ENCODE peak calls at places on chromosomes 6 and 20, in eight cellular contexts. Q is stomach, P is AG04450, X is IMR-90, O is RWPE1, E is left ventricle myocardium inferior, H is H9, D is HFF-Myc. A is an unnamed sample.

GRCh38 chr6:11585426-11586016 is 48.0 kb downstream of the TMEM170B start:
- DNase-seq in Q (no peak), P (peak; percentile 55), X (peak; percentile 79), O (peak; percentile 52), E (no peak), H (no peak), D (peak; percentile 27), A (peak; percentile 52)

GRCh38 chr6:5435449-5435848 is 174.1 kb downstream of the FARS2 start:
- DNase-seq in Q (no peak), P (no peak), X (peak; percentile 86), O (no peak), E (no peak), H (no peak), D (no peak), A (no peak)

GRCh38 chr6:15062311-15063252 is 183.3 kb upstream of the JARID2 start:
- DNase-seq in Q (no peak), P (peak; percentile 75), X (peak; percentile 99), O (peak; percentile 91), E (no peak), H (no peak), D (no peak), A (no peak)

GRCh38 chr6:84777888-84778287 is 13.5 kb upstream of the TBX18 start:
- DNase-seq in Q (no peak), P (no peak), X (no peak), O (no peak), E (no peak), H (no peak), D (no peak), A (no peak)

GRCh38 chr6:142715386-142715785 is 229.6 kb downstream of the HIVEP2 start:
- DNase-seq in Q (no peak), P (no peak), X (no peak), O (no peak), E (no peak), H (no peak), D (no peak), A (no peak)

GRCh38 chr6:122264557-122264956 is 134.9 kb upstream of the HSF2 start:
- DNase-seq in Q (no peak), P (no peak), X (no peak), O (no peak), E (no peak), H (no peak), D (no peak), A (no peak)

GRCh38 chr20:6663104-6663503 is 104.4 kb upstream of the BMP2 start:
- DNase-seq in Q (no peak), P (no peak), X (no peak), O (no peak), E (no peak), H (no peak), D (no peak), A (no peak)

GRCh38 chr6:6781172-6781876 is 192.8 kb downstream of the LY86 start:
- DNase-seq in Q (no peak), P (no peak), X (peak; percentile 70), O (peak; percentile 76), E (no peak), H (no peak), D (peak; percentile 37), A (no peak)

GRCh38 chr6:27617046-27617687 is 144.3 kb upstream of the ZNF184 start:
- DNase-seq in Q (no peak), P (no peak), X (no peak), O (no peak), E (no peak), H (no peak), D (no peak), A (no peak)

GRCh38 chr6:30915591-30915946 is 1.5 kb downstream of the VARS2 start:
- DNase-seq in Q (no peak), P (peak; percentile 33), X (peak; percentile 71), O (peak; percentile 75), E (no peak), H (peak; percentile 44), D (peak; percentile 56), A (peak; percentile 84)

GRCh38 chr6:45576648-45577624 is 199.2 kb upstream of the SUPT3H start:
- DNase-seq in Q (no peak), P (no peak), X (no peak), O (no peak), E (peak; percentile 72), H (no peak), D (no peak), A (no peak)

GRCh38 chr20:44066645-44067606 is 120.1 kb downstream of the JPH2 start:
- DNase-seq in Q (peak; percentile 19), P (no peak), X (no peak), O (no peak), E (no peak), H (no peak), D (no peak), A (peak; percentile 14)

GRCh38 chr6:131755597-131755996 is 44.8 kb upstream of the CTAGE9 start:
- DNase-seq in Q (no peak), P (peak; percentile 66), X (peak; percentile 98), O (no peak), E (no peak), H (no peak), D (peak; percentile 89), A (no peak)

GRCh38 chr6:85416049-85416448 is 33.8 kb upstream of the NT5E start:
- DNase-seq in Q (no peak), P (no peak), X (peak; percentile 67), O (no peak), E (no peak), H (no peak), D (no peak), A (no peak)

GRCh38 chr6:76574746-76575145 is 502.3 kb upstream of the IMPG1 start:
- DNase-seq in Q (no peak), P (no peak), X (no peak), O (no peak), E (no peak), H (no peak), D (no peak), A (no peak)

GRCh38 chr20:40948352-40949267 is 80.0 kb upstream of the TOP1 start:
- DNase-seq in Q (no peak), P (no peak), X (peak; percentile 35), O (no peak), E (no peak), H (no peak), D (no peak), A (no peak)

GRCh38 chr6:152948150-152948768 is 34.6 kb downstream of the FBXO5 start:
- DNase-seq in Q (no peak), P (peak; percentile 3), X (peak; percentile 52), O (peak; percentile 13), E (no peak), H (no peak), D (peak; percentile 22), A (peak; percentile 32)
- TF ChIP-seq CTCF in Q (no peak), P (peak; percentile 72), X (peak; percentile 70), O (peak; percentile 73), E (peak; percentile 73), H (peak; percentile 80), D (peak; percentile 43), A (peak; percentile 52)

GRCh38 chr20:45933231-45934045 is 1.0 kb upstream of the PCIF1 start:
- DNase-seq in Q (peak; percentile 64), P (no peak), X (peak; percentile 73), O (peak; percentile 94), E (peak; percentile 73), H (peak; percentile 97), D (no peak), A (peak; percentile 78)
- TF ChIP-seq CTCF in Q (no peak), P (peak; percentile 21), X (peak; percentile 28), O (peak; percentile 80), E (peak; percentile 59), H (peak; percentile 44), D (peak; percentile 23), A (peak; percentile 53)

DNA sequence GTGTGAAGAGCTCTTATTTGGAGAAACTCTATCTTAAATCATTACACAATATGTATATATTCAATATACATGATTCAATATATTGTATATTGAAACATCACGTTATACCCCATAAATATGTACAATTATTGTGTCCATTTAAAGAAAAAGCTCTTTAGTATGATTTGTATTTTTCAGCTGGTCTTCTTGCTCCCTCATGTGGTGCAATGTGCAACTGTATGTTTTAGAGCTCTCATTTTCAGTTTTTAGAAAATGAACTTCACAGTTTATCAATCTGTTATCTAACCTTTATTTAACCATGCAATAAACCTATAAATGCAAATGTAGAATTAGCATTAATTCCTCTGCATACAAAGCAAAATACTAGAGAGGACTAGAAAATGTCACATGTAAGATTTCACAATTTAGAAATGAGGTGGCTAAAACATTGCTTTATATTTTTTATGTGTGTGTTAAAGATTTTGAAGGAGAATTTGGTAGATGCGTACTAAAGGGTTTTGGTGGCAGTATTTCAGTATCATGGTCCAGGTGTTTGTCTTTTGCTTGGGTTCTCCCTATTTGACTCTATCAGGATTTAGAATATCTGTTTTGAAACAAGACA is 167.1 kb downstream of the PHF3 start:
- DNase-seq in Q (no peak), P (no peak), X (peak; percentile 53), O (no peak), E (no peak), H (no peak), D (peak; percentile 12), A (peak; percentile 23)
- TF ChIP-seq CTCF in Q (no peak), P (peak; percentile 78), X (peak; percentile 83), O (peak; percentile 80), E (peak; percentile 52), H (peak; percentile 71), D (peak; percentile 57), A (peak; percentile 61)

DNA sequence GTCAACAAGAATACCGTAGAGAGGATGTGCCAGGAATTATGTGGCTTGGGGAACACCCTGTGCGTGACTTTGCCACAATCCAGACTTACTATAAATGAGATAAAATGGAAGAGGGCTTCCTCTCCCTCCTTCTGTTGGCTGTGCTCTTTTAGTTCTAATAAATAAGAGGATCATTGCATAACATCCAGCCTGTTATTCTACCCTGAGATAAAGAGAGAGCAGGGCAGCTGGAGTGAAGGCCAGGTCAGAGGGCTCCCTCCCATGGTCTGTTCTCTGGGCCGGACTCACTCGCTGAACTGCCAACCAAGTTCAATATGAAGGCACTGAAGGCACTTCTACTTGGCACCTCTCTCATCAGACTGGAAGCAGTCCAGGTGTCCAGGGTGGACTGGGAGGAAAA is 91.7 kb downstream of the MTFR2 start:
- DNase-seq in Q (no peak), P (no peak), X (no peak), O (no peak), E (peak; percentile 56), H (no peak), D (no peak), A (no peak)
- TF ChIP-seq CTCF in Q (no peak), P (no peak), X (no peak), O (no peak), E (peak; percentile 50), H (no peak), D (no peak), A (no peak)

DNA sequence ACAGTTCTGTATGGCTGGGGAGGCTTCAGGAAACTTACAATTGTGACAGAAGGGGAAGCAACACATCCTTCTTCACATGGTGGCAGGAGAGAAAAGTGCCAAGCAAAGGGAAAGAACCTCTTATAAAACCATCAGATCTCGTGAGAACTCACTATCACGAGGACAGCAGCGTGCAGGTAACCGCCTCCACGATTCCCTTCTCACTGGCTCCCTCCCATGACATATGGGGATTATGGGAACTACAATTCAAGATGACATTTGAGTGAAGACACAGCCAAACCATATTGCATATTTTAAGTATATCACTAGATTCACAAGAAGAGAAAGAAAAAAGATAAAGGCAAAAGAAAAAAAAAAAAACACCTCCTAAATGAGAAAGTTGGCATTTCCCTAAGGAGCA is 431.9 kb upstream of the RGS17 start:
- DNase-seq in Q (no peak), P (no peak), X (no peak), O (no peak), E (no peak), H (no peak), D (no peak), A (no peak)
- TF ChIP-seq CTCF in Q (no peak), P (no peak), X (no peak), O (no peak), E (no peak), H (peak; percentile 56), D (no peak), A (no peak)